ENCODE peak calls at places on chromosomes 12 and 14, in ten cellular contexts. H, C, Q, K, U, O, G, B, E and V are unnamed samples.

GRCh38 chr12:117111386-117112267 is 12.4 kb upstream of the TESC start:
- DNase-seq in O (no peak), U (no peak), B (no peak), G (no peak), E (no peak), C (no peak), H (no peak), K (no peak), Q (no peak), V (no peak)

GRCh38 chr14:36217732-36218131 is 41.2 kb upstream of the PTCSC3 start:
- DNase-seq in Q (no peak), E (no peak), H (no peak), U (no peak), B (no peak), O (no peak), G (peak), C (no peak), K (no peak), V (no peak)

GRCh38 chr12:85575115-85576096 is 260.8 kb downstream of the RASSF9 start:
- DNase-seq in O (no peak), K (no peak), B (no peak), C (no peak), H (peak), Q (peak), E (peak), U (peak), G (peak), V (no peak)

GRCh38 chr12:20272801-20273200 is 95.5 kb upstream of the PDE3A start:
- DNase-seq in Q (peak), E (no peak), B (no peak), G (no peak), H (peak), O (no peak), C (no peak), U (peak), K (no peak), V (no peak)

GRCh38 chr14:72024043-72024407 is 91.8 kb downstream of the RGS6 start:
- DNase-seq in O (no peak), C (no peak), G (peak), B (no peak), K (peak), Q (peak), U (no peak), H (peak), E (peak), V (no peak)

GRCh38 chr14:89320381-89321000 is 96.5 kb downstream of the FOXN3 start:
- DNase-seq in G (no peak), E (no peak), B (no peak), K (no peak), U (no peak), H (no peak), O (no peak), Q (no peak), C (no peak), V (no peak)

GRCh38 chr14:36659010-36659821 is 2.4 kb upstream of the PAX9 start:
- DNase-seq in Q (no peak), C (no peak), G (no peak), O (no peak), K (no peak), E (no peak), H (no peak), U (no peak), B (no peak), V (no peak)

GRCh38 chr12:88952543-88952942 is 372.3 kb upstream of the KITLG start:
- DNase-seq in B (no peak), O (no peak), C (no peak), E (peak), K (no peak), Q (peak), G (peak), U (no peak), H (peak), V (no peak)

GRCh38 chr12:108596854-108597558 is 878 bp downstream of the TMEM119 start:
- DNase-seq in E (no peak), O (no peak), B (no peak), H (no peak), G (no peak), C (no peak), K (no peak), U (no peak), Q (no peak), V (no peak)

GRCh38 chr14:68741839-68742470 is 50.9 kb downstream of the ZFP36L1 start:
- DNase-seq in K (no peak), E (no peak), C (no peak), U (no peak), H (no peak), O (no peak), B (no peak), Q (no peak), G (no peak), V (no peak)

GRCh38 chr12:62138527-62138926 is 121.7 kb upstream of the USP15 start:
- DNase-seq in Q (no peak), G (no peak), C (no peak), O (no peak), H (no peak), E (no peak), U (no peak), K (no peak), B (no peak), V (no peak)

GRCh38 chr12:8681129-8681902 is 16.5 kb upstream of the RIMKLB start:
- DNase-seq in G (peak), O (no peak), B (no peak), H (peak), K (no peak), E (no peak), Q (peak), U (no peak), C (no peak), V (no peak)

GRCh38 chr14:96363751-96364336 is 518 bp downstream of the GSKIP start:
- DNase-seq in U (peak), E (peak), G (peak), K (peak), O (peak), B (no peak), Q (peak), H (peak), C (peak), V (no peak)

GRCh38 chr12:109771746-109772621 is 58.4 kb downstream of the FAM222A start:
- DNase-seq in C (peak), B (no peak), Q (no peak), G (no peak), U (no peak), K (no peak), O (no peak), H (no peak), E (peak), V (no peak)

GRCh38 chr14:85528882-85529585 is 910 bp upstream of the FLRT2 start:
- DNase-seq in E (peak), Q (peak), K (no peak), C (peak), H (peak), B (no peak), G (peak), O (no peak), U (peak), V (no peak)

GRCh38 chr14:32244404-32244803 is 41.3 kb upstream of the RNU6-8 start:
- DNase-seq in U (no peak), B (no peak), K (no peak), O (no peak), Q (peak), H (no peak), G (no peak), C (no peak), E (no peak), V (no peak)

GRCh38 chr14:73785834-73786631 is 65.6 kb upstream of the PTGR2 start:
- DNase-seq in K (peak), Q (peak), U (peak), H (peak), O (peak), G (peak), C (peak), E (peak), B (peak), V (no peak)

GRCh38 chr12:16581416-16581815 is 24.5 kb downstream of the LMO3 start:
- DNase-seq in H (no peak), B (no peak), U (no peak), G (no peak), O (no peak), K (no peak), Q (peak), C (no peak), E (no peak), V (no peak)

GRCh38 chr12:66674495-66675122 is 4.3 kb downstream of the GRIP1 start:
- DNase-seq in G (no peak), U (no peak), Q (no peak), E (no peak), K (no peak), B (no peak), H (no peak), O (no peak), C (no peak), V (no peak)

GRCh38 chr12:117189725-117190209 is 503 bp downstream of the FBXO21 start:
- DNase-seq in O (no peak), K (peak), B (peak), C (no peak), U (no peak), G (no peak), H (peak), Q (peak), E (peak), V (no peak)

GRCh38 chr14:64266206-64266605 is 28.0 kb downstream of the ESR2 start:
- DNase-seq in K (no peak), U (no peak), O (no peak), B (no peak), E (no peak), C (no peak), Q (peak), H (peak), G (peak), V (no peak)

GRCh38 chr12:70393787-70394519 is 27.9 kb downstream of the KCNMB4 start:
- DNase-seq in C (no peak), H (peak), E (no peak), K (no peak), G (peak), O (no peak), U (no peak), B (no peak), Q (peak), V (no peak)

GRCh38 chr14:90597961-90598360 is 201.1 kb downstream of the CALM1 start:
- DNase-seq in C (no peak), Q (no peak), B (no peak), E (no peak), G (no peak), H (no peak), K (no peak), O (no peak), U (no peak), V (no peak)

GRCh38 chr12:124579921-124580517 is 12.6 kb upstream of the NCOR2 start:
- DNase-seq in K (no peak), Q (no peak), B (no peak), E (no peak), C (no peak), G (no peak), O (no peak), U (no peak), H (no peak), V (no peak)

GRCh38 chr14:90191585-90191984 is 64.8 kb upstream of the PSMC1 start:
- DNase-seq in U (no peak), Q (no peak), H (no peak), E (no peak), C (no peak), B (no peak), G (no peak), K (no peak), O (no peak), V (no peak)

GRCh38 chr12:111220363-111220762 is 148.5 kb downstream of the PHETA1 start:
- DNase-seq in K (no peak), Q (no peak), H (no peak), G (no peak), E (no peak), U (no peak), B (no peak), C (no peak), O (no peak), V (no peak)

GRCh38 chr14:92704036-92704804 is 44.2 kb downstream of the LGMN start:
- DNase-seq in C (no peak), K (no peak), B (no peak), Q (no peak), U (no peak), E (peak), G (no peak), H (no peak), O (no peak), V (no peak)

GRCh38 chr14:100783630-100784321 is 42.1 kb upstream of the MEG3 start:
- DNase-seq in H (no peak), U (no peak), C (no peak), O (no peak), B (no peak), E (peak), Q (no peak), K (no peak), G (peak), V (no peak)

GRCh38 chr12:127065595-127065994 is 1201.4 kb upstream of the TMEM132C start:
- DNase-seq in E (no peak), G (no peak), K (no peak), H (no peak), Q (no peak), B (no peak), C (no peak), O (no peak), U (no peak), V (no peak)

GRCh38 chr12:81492131-81492720 is 266.9 kb downstream of the PPFIA2 start:
- DNase-seq in G (no peak), B (no peak), Q (no peak), U (no peak), H (peak), C (no peak), K (no peak), O (no peak), E (no peak), V (no peak)

GRCh38 chr12:23803547-23803946 is 145.9 kb downstream of the SOX5 start:
- DNase-seq in G (no peak), E (no peak), Q (no peak), U (no peak), H (no peak), C (no peak), K (no peak), O (no peak), B (no peak), V (no peak)

GRCh38 chr14:61104358-61104757 is 123.3 kb downstream of the SLC38A6 start:
- DNase-seq in K (no peak), H (no peak), B (no peak), E (no peak), Q (no peak), C (no peak), U (no peak), O (no peak), G (no peak), V (no peak)

GRCh38 chr14:62674833-62675232 is 370.4 kb downstream of the KCNH5 start:
- DNase-seq in Q (peak), G (peak), U (no peak), H (no peak), O (no peak), K (no peak), C (no peak), B (no peak), E (peak), V (no peak)

GRCh38 chr12:124273630-124274029 is 21.3 kb upstream of the RFLNA start:
- DNase-seq in H (peak), Q (peak), G (peak), E (no peak), K (no peak), C (no peak), U (no peak), B (no peak), O (no peak), V (no peak)

GRCh38 chr12:55724940-55725309 is 3.9 kb downstream of the CD63 start:
- DNase-seq in H (no peak), O (no peak), C (no peak), E (no peak), K (no peak), Q (no peak), B (no peak), G (no peak), U (no peak), V (no peak)
- TF ChIP-seq CTCF in H (no peak), O (no peak), C (no peak), E (no peak), K (peak), Q (no peak), B (no peak), G (no peak), U (no peak), V (no peak)

DNA sequence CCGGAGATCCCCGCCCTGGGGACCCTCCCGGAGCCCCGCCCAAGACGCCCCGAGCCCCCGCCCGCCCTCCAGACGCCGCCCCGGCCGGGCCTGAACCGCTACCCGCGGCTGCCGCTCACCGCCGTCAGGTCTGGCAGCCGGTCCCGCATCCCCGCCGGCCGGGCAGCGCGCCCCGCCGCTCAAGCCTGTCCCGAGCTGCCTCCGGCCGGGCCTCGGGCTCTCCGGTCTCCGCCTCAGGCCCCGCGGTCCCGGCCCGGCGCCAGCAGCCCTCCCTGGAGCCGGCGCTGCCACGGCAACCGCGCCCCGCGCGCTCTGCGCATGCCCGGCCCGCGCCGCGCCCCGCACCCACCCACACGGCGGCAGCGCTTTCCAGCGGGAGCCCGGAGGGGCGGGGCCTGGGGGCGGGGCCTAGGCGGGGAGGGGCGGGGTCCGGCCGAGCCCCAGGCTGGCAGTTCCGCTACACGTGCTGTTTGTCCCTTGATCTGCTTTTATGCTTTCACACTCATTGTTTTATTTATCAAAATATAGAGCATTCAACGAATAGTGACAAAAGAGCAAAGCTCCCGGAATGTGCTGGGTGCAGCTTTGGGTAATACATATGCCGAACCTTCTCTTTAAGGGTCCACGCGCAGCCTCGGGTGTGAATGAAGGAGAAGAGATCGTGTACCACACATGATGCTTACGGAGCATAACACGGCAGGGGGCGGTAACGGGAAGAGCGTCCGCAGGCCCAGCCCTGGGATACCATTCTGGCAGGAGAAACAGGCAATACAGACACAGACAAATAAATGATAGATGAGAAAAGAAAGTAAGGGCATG is at the start of gene STX2:
- DNase-seq in K (peak), B (peak), C (peak), Q (peak), E (peak), O (no peak), G (peak), H (peak), U (peak), V (peak)
- TF ChIP-seq CTCF in K (no peak), B (no peak), C (no peak), Q (peak), E (no peak), O (no peak), G (peak), H (peak), U (no peak), V (peak)

DNA sequence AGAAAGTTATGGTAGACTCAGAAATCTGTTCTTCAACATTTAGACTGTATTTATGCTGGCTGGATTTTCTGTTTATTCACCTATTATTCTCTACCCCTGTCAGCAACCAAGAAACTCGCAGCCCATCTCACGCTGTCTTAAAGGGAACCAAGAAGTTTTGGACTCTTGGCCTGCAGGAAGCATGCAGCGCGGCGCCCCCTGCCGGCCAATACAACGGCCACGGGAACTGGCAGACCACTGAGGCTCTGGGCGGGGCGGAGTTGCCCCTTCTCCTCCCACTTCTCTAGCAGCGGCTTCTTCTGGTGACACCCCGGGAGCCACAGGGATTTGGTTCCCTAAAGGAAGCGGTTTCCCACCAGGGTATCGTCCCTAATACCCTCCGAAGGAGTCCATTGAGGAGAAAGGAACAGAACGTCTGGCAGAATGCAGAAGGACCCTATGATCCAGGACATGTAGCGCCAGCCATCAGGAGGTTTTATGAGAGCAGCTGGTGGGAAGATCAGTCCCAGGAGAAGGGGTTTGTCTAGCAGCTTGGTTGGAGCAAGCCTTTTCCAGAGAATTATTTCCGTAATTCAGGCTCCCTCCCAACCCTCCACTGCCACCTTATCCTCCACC is 21.0 kb upstream of the RNASE2 start:
- DNase-seq in G (peak), U (no peak), H (peak), B (peak), C (no peak), K (peak), Q (peak), E (peak), O (no peak), V (no peak)
- TF ChIP-seq CTCF in G (peak), U (no peak), H (peak), B (peak), C (no peak), K (peak), Q (peak), E (peak), O (no peak), V (peak)

DNA sequence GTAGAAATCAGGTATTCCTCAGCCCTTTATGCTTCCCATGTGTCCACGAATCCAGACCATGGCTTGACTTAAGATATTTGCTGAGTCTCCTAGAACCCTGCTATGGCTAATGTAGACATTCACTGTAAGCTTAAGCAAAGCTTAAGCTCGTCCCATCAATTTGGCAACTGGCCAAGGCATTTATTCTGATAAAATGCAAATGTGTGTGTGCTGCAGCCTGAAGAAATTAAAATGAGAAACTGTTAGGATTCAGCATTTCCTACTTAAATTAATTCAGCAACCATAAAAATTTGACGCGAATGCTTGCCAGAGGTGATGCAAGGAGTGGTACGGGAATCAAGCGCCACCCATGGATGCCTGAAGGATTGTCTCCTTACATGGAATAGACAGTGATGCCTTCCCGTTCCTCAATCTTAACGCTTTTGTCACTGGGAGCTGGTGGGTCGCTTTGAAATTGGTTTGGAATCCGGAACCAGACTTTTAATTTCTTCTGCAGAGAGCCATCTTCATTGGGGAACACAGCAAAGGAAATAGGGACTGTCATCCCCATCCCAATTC is 13.2 kb downstream of the HEBP1 start:
- DNase-seq in C (no peak), U (no peak), Q (no peak), E (no peak), H (no peak), G (no peak), B (no peak), K (no peak), O (no peak), V (no peak)
- TF ChIP-seq CTCF in C (no peak), U (no peak), Q (no peak), E (no peak), H (no peak), G (no peak), B (no peak), K (no peak), O (no peak), V (no peak)

DNA sequence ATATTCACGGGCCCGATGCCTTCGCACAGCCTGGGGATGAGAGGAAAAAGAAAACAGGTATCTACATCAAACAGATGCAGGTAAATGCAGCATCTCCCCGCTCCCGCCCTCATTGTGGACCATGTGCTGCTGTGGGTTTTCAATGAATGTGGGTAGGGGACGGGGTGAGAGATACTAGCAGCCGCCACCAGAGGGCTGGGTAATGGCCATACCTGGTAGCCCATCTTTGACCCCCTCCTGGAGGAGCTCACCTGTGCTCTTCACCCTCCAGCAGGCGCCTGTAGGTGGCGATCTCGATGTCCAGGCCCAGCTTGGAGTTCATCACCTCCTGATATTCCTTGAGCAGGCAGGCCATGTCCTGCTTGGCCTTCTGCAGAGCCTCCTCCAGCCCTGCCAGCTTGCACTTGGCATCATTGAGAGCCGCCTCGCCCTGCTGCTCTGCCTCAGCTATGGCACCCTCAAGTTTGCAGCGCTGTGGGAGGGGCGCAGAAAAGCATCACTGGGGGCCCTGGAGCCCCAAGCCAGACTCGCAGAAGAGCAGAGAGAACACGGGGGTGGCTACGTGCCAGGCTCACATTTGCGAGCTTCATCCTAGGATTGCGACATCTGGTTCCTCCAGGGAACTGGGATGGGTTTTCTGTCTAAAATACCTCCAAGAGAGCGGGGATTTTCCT is 10.2 kb downstream of the KRT82 start:
- DNase-seq in U (peak), C (no peak), E (peak), B (peak), G (peak), K (no peak), Q (peak), O (no peak), H (peak), V (no peak)
- TF ChIP-seq CTCF in U (no peak), C (no peak), E (no peak), B (peak), G (peak), K (peak), Q (peak), O (no peak), H (no peak), V (peak)

GRCh38 chr14:104473244-104473565 is 106.4 kb upstream of the C14orf180 start:
- DNase-seq in G (no peak), B (no peak), K (no peak), H (no peak), U (no peak), O (no peak), Q (no peak), C (no peak), E (no peak), V (no peak)
- TF ChIP-seq CTCF in G (no peak), B (peak), K (no peak), H (no peak), U (no peak), O (no peak), Q (no peak), C (no peak), E (no peak), V (no peak)